ENCODE peak calls at places on chromosomes 4 and X, in five cellular contexts. B is gastrocnemius medialis, J is testis, M is endothelial cell of umbilical vein, P is ovary. A is an unnamed sample.

GRCh38 chr4:87058272-87059073 is 123.7 kb downstream of the AFF1 start:
- DNase-seq in B (no peak), J (no peak), M (no peak), P (no peak), A (no peak)

GRCh38 chr4:147975902-147976301 is 244.0 kb downstream of the ARHGAP10 start:
- DNase-seq in B (no peak), J (no peak), M (peak; percentile 45), P (no peak), A (no peak)

GRCh38 chrX:53262918-53263394 is 18.4 kb downstream of the IQSEC2 start:
- DNase-seq in B (no peak), J (no peak), M (peak; percentile 20), P (no peak), A (peak; percentile 85)

GRCh38 chrX:24231169-24231568 is 81.6 kb downstream of the ZFX start:
- DNase-seq in B (no peak), J (peak; percentile 25), M (peak; percentile 53), P (peak; percentile 38), A (peak; percentile 64)

GRCh38 chrX:28787206-28787605 is 200.0 kb downstream of the IL1RAPL1 start:
- DNase-seq in B (no peak), J (no peak), M (peak; percentile 40), P (no peak), A (no peak)

GRCh38 chrX:13747836-13748235 is 13.3 kb downstream of the OFD1 start:
- DNase-seq in B (no peak), J (peak; percentile 68), M (peak; percentile 46), P (peak; percentile 63), A (peak; percentile 67)

GRCh38 chrX:154486052-154486395 is 391 bp downstream of the UBL4A start:
- DNase-seq in B (peak; percentile 43), J (peak; percentile 60), M (peak; percentile 2), P (peak; percentile 64), A (peak; percentile 51)

GRCh38 chr4:71186566-71187398 is 152.0 kb upstream of the SLC4A4 start:
- DNase-seq in B (peak; percentile 30), J (peak; percentile 44), M (peak; percentile 28), P (peak; percentile 20), A (no peak)

GRCh38 chrX:43971966-43972961 is 926 bp downstream of the NDP start:
- DNase-seq in B (no peak), J (no peak), M (peak; percentile 40), P (no peak), A (no peak)

GRCh38 chr4:18813771-18814170 is 792.2 kb upstream of the LCORL start:
- DNase-seq in B (no peak), J (no peak), M (no peak), P (no peak), A (no peak)

GRCh38 chr4:108399610-108400265 is 220.6 kb upstream of the RPL34 start:
- DNase-seq in B (no peak), J (no peak), M (no peak), P (no peak), A (no peak)

GRCh38 chr4:186570193-186570996 is 15.0 kb upstream of the MTNR1A start:
- DNase-seq in B (no peak), J (peak; percentile 21), M (no peak), P (no peak), A (no peak)

GRCh38 chrX:109774706-109775105 is 41.6 kb upstream of the ACSL4 start:
- DNase-seq in B (no peak), J (no peak), M (no peak), P (no peak), A (peak; percentile 41)

GRCh38 chr4:68855771-68856170 is 40.0 kb downstream of the UGT2B10 start:
- DNase-seq in B (no peak), J (no peak), M (no peak), P (no peak), A (no peak)

GRCh38 chr4:74840931-74841330 is 46.6 kb upstream of the BTC start:
- DNase-seq in B (no peak), J (no peak), M (no peak), P (no peak), A (no peak)

GRCh38 chrX:64176876-64177275 is 28.6 kb downstream of the AMER1 start:
- DNase-seq in B (no peak), J (no peak), M (no peak), P (no peak), A (no peak)

GRCh38 chrX:2627272-2627867 is 63.7 kb upstream of the CD99 start:
- DNase-seq in B (peak; percentile 28), J (peak; percentile 81), M (peak; percentile 57), P (peak; percentile 35), A (peak; percentile 65)

GRCh38 chr4:139177888-139178609 is 1.0 kb upstream of the ELF2 start:
- DNase-seq in B (peak; percentile 95), J (peak; percentile 95), M (peak; percentile 96), P (peak; percentile 95), A (peak; percentile 97)

GRCh38 chr4:139177049-139177887 is at the start of gene ELF2:
- DNase-seq in B (peak; percentile 96), J (peak; percentile 94), M (peak; percentile 84), P (peak; percentile 95), A (peak; percentile 96)

GRCh38 chr4:139171878-139172691 is 4.9 kb downstream of the ELF2 start:
- DNase-seq in B (no peak), J (no peak), M (no peak), P (no peak), A (peak; percentile 55)

GRCh38 chr4:139175647-139176298 is 1.2 kb downstream of the ELF2 start:
- DNase-seq in B (no peak), J (no peak), M (no peak), P (no peak), A (no peak)

DNA sequence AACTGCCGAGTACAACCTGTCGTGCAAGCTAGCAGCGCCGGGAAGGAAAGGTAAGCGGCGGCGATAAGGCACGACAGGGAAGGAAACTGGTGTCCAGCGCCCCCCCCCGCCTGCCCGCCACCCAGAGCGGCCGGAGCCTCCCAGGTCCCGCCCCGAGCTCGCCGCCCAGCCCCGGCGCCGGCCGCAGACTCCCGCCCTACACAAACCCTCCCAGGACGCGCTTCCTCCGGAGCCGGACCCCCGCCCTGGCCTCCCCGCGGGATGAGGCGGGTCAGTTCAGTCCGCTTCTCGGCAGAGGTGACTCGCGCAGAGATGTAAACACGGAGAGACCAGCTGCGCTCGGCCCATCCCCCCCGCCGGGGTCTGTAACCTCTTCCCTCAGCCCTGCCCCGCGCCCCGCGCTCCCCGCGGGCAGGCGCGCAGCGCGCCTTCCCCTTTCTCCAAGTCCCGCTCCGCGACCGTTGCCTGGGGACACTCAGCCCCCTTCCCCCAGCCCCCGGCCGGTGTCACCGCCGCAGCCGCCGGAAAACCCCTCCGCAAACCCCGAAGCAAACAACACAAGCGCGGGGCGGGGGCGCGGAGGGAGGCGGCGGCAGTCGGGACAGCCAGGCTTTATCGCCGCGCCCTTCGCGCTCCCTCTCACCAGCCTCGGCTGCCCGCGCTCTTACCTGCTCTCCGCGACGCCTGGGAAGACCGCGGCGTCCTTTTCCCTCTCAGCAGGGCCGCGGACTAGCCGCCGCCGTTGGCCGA is 544 bp downstream of the ELF2 start:
- DNase-seq in B (peak; percentile 80), J (peak; percentile 88), M (peak; percentile 84), P (peak; percentile 88), A (peak; percentile 91)
- TF ChIP-seq POLR2A in B (peak; percentile 50), J (no peak), M (peak; percentile 55), P (peak; percentile 40), A (no peak)

DNA sequence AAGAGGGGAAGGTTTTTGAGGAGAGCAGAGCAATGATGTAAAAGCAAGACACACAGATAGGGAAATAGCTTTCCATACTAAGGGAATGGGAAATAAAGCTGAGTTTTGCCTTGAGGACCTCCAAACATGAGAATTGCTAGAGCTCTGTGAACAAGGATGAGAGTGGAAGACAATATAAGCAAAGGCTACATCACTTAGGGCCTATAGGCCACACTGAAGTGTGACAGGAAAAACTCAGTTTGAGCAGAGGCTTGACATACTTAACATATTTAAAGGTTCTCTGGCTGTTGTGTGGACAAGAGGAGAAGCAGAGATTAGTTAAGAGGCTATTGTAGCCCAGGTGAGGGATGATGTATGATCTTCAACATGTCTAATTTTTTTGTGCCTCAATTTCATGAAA is 5.3 kb upstream of the SRP72 start:
- DNase-seq in B (no peak), J (no peak), M (no peak), P (no peak), A (no peak)
- TF ChIP-seq POLR2A in B (no peak), J (no peak), M (no peak), P (no peak), A (no peak)

GRCh38 chrX:18984381-18985185 is 669 bp upstream of the PHKA2 start:
- DNase-seq in B (peak; percentile 77), J (peak; percentile 87), M (peak; percentile 70), P (peak; percentile 80), A (peak; percentile 86)
- TF ChIP-seq POLR2A in B (peak; percentile 62), J (no peak), M (peak; percentile 45), P (peak; percentile 11), A (peak; percentile 76)

GRCh38 chr4:121711263-121712000 is 14.7 kb upstream of the ANXA5 start:
- DNase-seq in B (peak; percentile 77), J (peak; percentile 86), M (peak; percentile 90), P (peak; percentile 94), A (peak; percentile 93)
- TF ChIP-seq POLR2A in B (no peak), J (no peak), M (peak; percentile 87), P (peak; percentile 50), A (no peak)

DNA sequence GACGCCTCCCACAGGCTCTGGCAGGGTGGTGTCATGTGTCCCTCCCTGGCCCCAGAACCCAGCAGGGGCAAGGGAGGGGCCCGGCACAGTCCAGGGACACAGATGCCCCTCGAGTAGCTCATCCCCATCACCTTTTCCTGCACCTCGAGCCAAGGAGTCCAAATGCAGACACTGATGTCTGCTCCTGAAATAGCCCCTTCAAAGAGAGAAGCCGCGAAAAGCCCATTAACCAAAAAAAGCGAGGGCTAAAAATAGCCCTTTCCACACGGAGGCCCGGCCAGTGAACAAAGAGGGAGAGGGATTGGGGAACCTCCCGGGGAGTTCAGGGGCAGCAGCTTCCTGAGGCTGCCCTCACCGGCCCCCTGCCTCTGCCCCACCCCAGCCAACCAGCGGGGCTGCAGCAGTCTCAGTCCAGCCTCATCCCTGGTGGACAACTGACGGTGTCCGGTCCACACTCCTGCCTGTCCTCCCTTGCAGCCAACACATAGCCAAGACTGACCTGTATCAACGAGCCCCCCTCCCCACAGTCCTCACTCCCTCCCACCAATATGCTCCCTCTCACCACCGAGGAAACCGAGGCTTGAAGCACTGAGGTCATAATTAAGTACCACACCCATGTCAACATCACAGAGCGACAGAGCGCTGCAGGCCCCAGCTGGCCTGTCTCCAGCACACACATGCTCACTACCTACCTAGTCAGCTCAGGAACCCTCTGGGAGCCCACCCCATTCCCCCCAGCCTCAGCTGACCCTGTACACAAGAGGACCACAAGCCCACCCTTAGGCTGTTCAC is 23.9 kb downstream of the WDR1 start:
- DNase-seq in B (peak; percentile 63), J (no peak), M (no peak), P (no peak), A (no peak)
- TF ChIP-seq POLR2A in B (no peak), J (no peak), M (no peak), P (no peak), A (no peak)

GRCh38 chr4:55546633-55547460 is at the start of gene CLOCK:
- DNase-seq in B (peak; percentile 82), J (peak; percentile 89), M (peak; percentile 89), P (peak; percentile 86), A (peak; percentile 90)
- TF ChIP-seq POLR2A in B (peak; percentile 76), J (no peak), M (peak; percentile 44), P (peak; percentile 58), A (peak; percentile 52)

GRCh38 chr4:61762722-61763627 is 562.8 kb downstream of the ADGRL3 start:
- DNase-seq in B (no peak), J (no peak), M (no peak), P (no peak), A (no peak)
- TF ChIP-seq POLR2A in B (no peak), J (no peak), M (no peak), P (no peak), A (no peak)

A was measured in NB4.